ENCODE peak calls at places on chromosomes 7 and 10, in four cellular contexts. Q, E, S and T are unnamed samples.

GRCh38 chr7:3272691-3273141 is 28.3 kb upstream of the SDK1 start:
- DNase-seq in S (no peak), Q (no peak), E (no peak), T (no peak)

GRCh38 chr10:16835223-16835622 is 18.0 kb upstream of the RSU1 start:
- DNase-seq in Q (no peak), E (peak), S (no peak), T (no peak)

GRCh38 chr10:76192694-76193304 is 761.4 kb downstream of the LRMDA start:
- DNase-seq in E (no peak), Q (no peak), S (no peak), T (no peak)

GRCh38 chr7:44104880-44105771 is 981 bp downstream of the AEBP1 start:
- DNase-seq in E (no peak), S (peak), Q (no peak), T (peak)

GRCh38 chr10:784759-785538 is 95.5 kb upstream of the DIP2C start:
- DNase-seq in S (peak), E (peak), Q (peak), T (no peak)

GRCh38 chr7:50342616-50343114 is 38.1 kb downstream of the IKZF1 start:
- DNase-seq in Q (no peak), S (no peak), E (peak), T (no peak)

GRCh38 chr10:62231371-62231770 is 37.3 kb downstream of the RTKN2 start:
- DNase-seq in E (no peak), Q (no peak), S (peak), T (peak)

GRCh38 chr10:114758331-114758730 is 63.2 kb upstream of the FHIP2A start:
- DNase-seq in Q (no peak), S (no peak), E (no peak), T (no peak)

GRCh38 chr7:139598642-139599041 is 75.2 kb downstream of the CLEC2L start:
- DNase-seq in S (no peak), E (no peak), Q (peak), T (no peak)